ENCODE peak calls at places on chromosomes 16 and 17, in six cellular contexts. Q is CD8-positive, alpha-beta memory T cell; U is OCI-LY7; K is lung; E is esophagus muscularis mucosa; D is pancreas. B is an unnamed sample. For H3K4me1, the result is how much of the 10 kb centered on the place peaks cover.

GRCh38 chr17:28982191-28982793 is 23.5 kb downstream of the SEZ6 start:
- DNase-seq in D (no peak), Q (peak), K (peak), E (no peak), U (peak), B (no peak)

GRCh38 chr16:53220585-53220984 is 165.8 kb downstream of the CHD9 start:
- DNase-seq in K (no peak), Q (no peak), D (no peak), E (no peak), U (peak), B (no peak)

GRCh38 chr17:67260051-67260987 is 15.3 kb upstream of the HELZ start:
- DNase-seq in E (no peak), U (no peak), Q (no peak), K (peak), D (no peak), B (no peak)

GRCh38 chr16:67150058-67150832 is 553 bp downstream of the B3GNT9 start:
- DNase-seq in E (no peak), U (no peak), Q (peak), D (peak), K (no peak), B (peak)

GRCh38 chr17:79741751-79742588 is 11.2 kb downstream of the ENPP7 start:
- DNase-seq in E (no peak), K (peak), D (peak), U (peak), Q (peak), B (peak)

GRCh38 chr17:80419255-80419654 is 4.3 kb downstream of the ENDOV start:
- DNase-seq in K (no peak), E (no peak), Q (no peak), U (no peak), D (no peak), B (no peak)

GRCh38 chr17:60959011-60959410 is 281.4 kb downstream of the BCAS3 start:
- DNase-seq in D (no peak), K (no peak), E (no peak), U (no peak), Q (no peak), B (peak)

GRCh38 chr17:63332286-63332685 is 113.8 kb downstream of the CYB561 start:
- DNase-seq in U (no peak), Q (no peak), D (no peak), K (no peak), E (no peak), B (no peak)

GRCh38 chr17:6163632-6164319 is 93.6 kb downstream of the WSCD1 start:
- DNase-seq in U (no peak), D (peak), E (no peak), Q (no peak), K (no peak), B (no peak)

GRCh38 chr16:27617678-27618077 is 67.7 kb downstream of the KATNIP start:
- DNase-seq in K (no peak), U (no peak), D (no peak), E (no peak), Q (no peak), B (no peak)

DNA sequence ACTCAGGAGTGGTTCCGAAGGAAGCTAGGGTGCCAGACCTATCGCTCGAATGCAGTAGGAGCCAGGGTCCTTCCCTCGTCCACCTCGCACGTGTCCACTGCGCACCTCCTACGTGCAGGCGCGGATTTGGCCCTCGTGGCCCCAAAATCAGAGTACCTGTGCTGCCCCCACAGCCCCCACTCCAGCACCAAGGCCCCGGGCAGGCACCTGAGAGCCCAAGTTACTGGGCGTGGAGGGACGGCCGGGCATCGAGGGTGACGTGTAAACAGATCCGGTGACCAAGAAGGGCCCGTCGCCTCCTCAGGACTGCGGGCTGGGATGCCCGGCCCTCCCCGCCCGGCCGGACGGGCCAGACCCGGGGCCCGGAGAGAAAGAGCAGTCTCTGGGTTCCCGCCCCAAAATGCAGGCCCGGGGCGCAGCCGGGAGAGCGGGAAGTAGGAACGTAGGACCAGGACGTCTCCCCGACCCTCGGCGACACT is 492 bp downstream of the SLC25A39 start:
- DNase-seq in Q (no peak), E (no peak), K (no peak), D (peak), U (no peak), B (no peak)
- H3K27ac ChIP-seq in Q (peak), E (peak), K (peak), D (peak), U (peak), B (peak)

GRCh38 chr17:7355053-7355452 is at the start of gene TMEM95:
- DNase-seq in U (no peak), Q (no peak), D (peak), K (no peak), E (no peak), B (no peak)
- H3K4me1 ChIP-seq in U (under half), Q (under half), D (under half), K (under half), E (half or more), B (under half)

GRCh38 chr17:39663340-39663687 is 1.8 kb upstream of the TCAP start:
- DNase-seq in Q (no peak), U (no peak), D (no peak), E (no peak), K (no peak), B (no peak)
- H3K27ac ChIP-seq in Q (no peak), U (no peak), D (no peak), E (peak), K (peak), B (no peak)

GRCh38 chr17:19345067-19345460 is 17.5 kb downstream of the B9D1 start:
- DNase-seq in U (no peak), E (no peak), D (no peak), K (no peak), Q (no peak), B (no peak)
- H3K4me1 ChIP-seq in U (under half), E (half or more), D (under half), K (under half), Q (under half), B (under half)

GRCh38 chr17:39663688-39664580 is 1.2 kb upstream of the TCAP start:
- DNase-seq in U (no peak), D (no peak), E (no peak), K (no peak), Q (no peak), B (no peak)
- H3K27ac ChIP-seq in U (no peak), D (no peak), E (peak), K (peak), Q (no peak), B (no peak)

DNA sequence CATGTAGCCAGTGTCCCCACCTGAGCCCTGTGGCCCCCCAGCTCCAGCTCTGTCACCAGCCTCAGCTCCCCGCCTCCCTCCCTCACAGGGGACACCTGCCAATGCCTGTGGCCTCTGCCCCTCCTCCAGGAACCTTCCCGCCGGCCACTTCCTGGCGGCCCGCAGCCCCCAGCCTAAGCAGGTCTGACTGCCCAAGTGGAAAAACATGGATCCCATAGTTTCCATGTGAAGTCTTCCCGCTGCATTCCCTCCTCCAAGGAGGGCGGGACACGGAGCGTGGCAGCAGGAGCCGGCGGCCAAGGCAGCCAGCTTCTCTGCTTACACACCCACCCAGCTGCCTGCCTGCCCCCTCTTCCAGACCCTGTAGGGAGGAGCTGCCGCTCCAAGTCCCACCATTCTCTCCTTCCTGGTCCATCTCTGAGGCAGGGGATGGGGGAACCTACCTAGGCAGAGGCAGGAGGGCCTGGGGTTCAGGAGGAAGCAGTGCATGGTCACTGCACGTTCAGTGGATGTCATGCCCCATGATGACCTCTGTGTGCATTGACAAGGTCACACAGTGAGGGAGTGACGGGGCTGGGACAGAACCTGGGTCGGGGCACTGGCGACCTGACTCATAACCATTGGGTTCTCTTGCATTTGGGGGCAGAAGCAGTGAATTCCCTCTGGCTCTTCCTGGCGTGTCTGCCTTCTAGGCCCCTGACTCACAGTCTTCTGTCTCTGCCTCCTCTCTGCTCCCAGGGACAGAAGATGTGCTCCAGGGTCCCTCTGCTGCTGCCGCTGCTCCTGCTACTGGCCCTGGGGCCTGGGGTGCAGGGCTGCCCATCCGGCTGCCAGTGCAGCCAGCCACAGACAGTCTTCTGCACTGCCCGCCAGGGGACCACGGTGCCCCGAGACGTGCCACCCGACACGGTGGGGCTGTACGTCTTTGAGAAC is 8.7 kb downstream of the VASN start:
- DNase-seq in Q (no peak), E (no peak), K (no peak), U (no peak), D (no peak), B (no peak)
- H3K4me1 ChIP-seq in Q (under half), E (half or more), K (under half), U (under half), D (under half), B (under half)

GRCh38 chr16:29819506-29819905 is 756 bp upstream of the MVP start:
- DNase-seq in D (peak), E (no peak), U (no peak), Q (no peak), K (no peak), B (no peak)
- H3K27ac ChIP-seq in D (no peak), E (peak), U (peak), Q (no peak), K (peak), B (no peak)

GRCh38 chr17:40450175-40450574 is 6.9 kb downstream of the IGFBP4 start:
- DNase-seq in D (no peak), E (no peak), Q (peak), U (peak), K (no peak), B (no peak)

GRCh38 chr17:40453881-40454630 is 10.8 kb downstream of the IGFBP4 start:
- DNase-seq in E (no peak), K (no peak), U (no peak), D (no peak), Q (no peak), B (no peak)

GRCh38 chr17:40452074-40452787 is 9.0 kb downstream of the IGFBP4 start:
- DNase-seq in Q (no peak), D (no peak), U (no peak), K (no peak), E (no peak), B (peak)

GRCh38 chr17:40452921-40453378 is 9.7 kb downstream of the IGFBP4 start:
- DNase-seq in D (no peak), U (no peak), Q (no peak), E (no peak), K (no peak), B (no peak)

DNA sequence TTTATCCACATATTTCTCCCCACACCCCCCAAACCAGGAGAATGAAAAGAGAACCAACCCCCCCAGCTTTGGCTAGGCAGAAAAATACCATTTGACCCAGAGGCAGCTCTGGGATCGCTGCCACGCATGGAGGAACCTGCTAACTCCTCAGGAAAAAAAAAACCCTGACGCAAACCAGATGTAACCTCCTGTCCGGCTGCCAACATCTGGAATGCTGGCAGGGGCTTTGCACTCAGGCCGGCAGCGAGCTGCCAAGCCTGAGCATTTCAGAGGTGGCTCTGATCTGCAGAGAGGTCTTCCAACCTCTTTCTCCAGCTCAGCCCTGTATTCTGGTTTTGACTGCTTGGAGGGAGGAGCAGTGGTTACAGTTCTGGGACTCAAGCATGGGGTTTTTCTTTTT is 8.2 kb downstream of the IGFBP4 start:
- DNase-seq in E (no peak), D (peak), U (no peak), Q (no peak), K (no peak), B (no peak)
- H3K4me1 ChIP-seq in E (half or more), D (under half), U (under half), Q (under half), K (under half), B (under half)